ENCODE peak calls at places on chromosomes 3 and 15, in six cellular contexts. Z, C, S, Q, D and H are unnamed samples.

GRCh38 chr15:68997930-68998777 is 16.3 kb upstream of the NOX5 start:
- DNase-seq in Z (no peak), C (no peak), S (no peak), Q (no peak), D (no peak), H (no peak)

GRCh38 chr3:120567370-120568197 is 28.6 kb upstream of the NDUFB4 start:
- DNase-seq in Z (peak), C (no peak), S (no peak), Q (no peak), D (no peak), H (no peak)

GRCh38 chr15:38072507-38073277 is 138.3 kb downstream of the TMCO5A start:
- DNase-seq in Z (peak), C (no peak), S (no peak), Q (peak), D (peak), H (peak)

GRCh38 chr15:90082140-90082713 is 20.0 kb downstream of the IDH2 start:
- DNase-seq in Z (no peak), C (no peak), S (no peak), Q (no peak), D (no peak), H (no peak)

GRCh38 chr3:42182555-42182954 is 83.4 kb downstream of the CCK start:
- DNase-seq in Z (no peak), C (no peak), S (no peak), Q (no peak), D (no peak), H (no peak)

GRCh38 chr3:45496550-45496949 is 98.0 kb upstream of the LIMD1 start:
- DNase-seq in Z (no peak), C (no peak), S (no peak), Q (no peak), D (no peak), H (no peak)

GRCh38 chr3:36707623-36708409 is 56.5 kb downstream of the DCLK3 start:
- DNase-seq in Z (no peak), C (peak), S (no peak), Q (peak), D (no peak), H (no peak)

GRCh38 chr3:42905740-42906084 is 230 bp upstream of the ZNF662 start:
- DNase-seq in Z (no peak), C (no peak), S (no peak), Q (no peak), D (no peak), H (no peak)

GRCh38 chr15:99123706-99124451 is 19.0 kb downstream of the SYNM start:
- DNase-seq in Z (peak), C (peak), S (no peak), Q (peak), D (no peak), H (peak)

GRCh38 chr3:133547432-133548041 is 25.9 kb upstream of the CDV3 start:
- DNase-seq in Z (peak), C (no peak), S (no peak), Q (no peak), D (no peak), H (no peak)

GRCh38 chr3:94596141-94596540 is 533.3 kb downstream of the NSUN3 start:
- DNase-seq in Z (no peak), C (no peak), S (no peak), Q (no peak), D (no peak), H (no peak)

GRCh38 chr3:127536818-127537810 is 53.4 kb downstream of the TPRA1 start:
- DNase-seq in Z (no peak), C (no peak), S (no peak), Q (no peak), D (no peak), H (peak)

GRCh38 chr3:117439812-117440211 is 730.2 kb downstream of the TUSC7 start:
- DNase-seq in Z (peak), C (no peak), S (no peak), Q (no peak), D (no peak), H (peak)

GRCh38 chr15:38085931-38086562 is 151.6 kb downstream of the TMCO5A start:
- DNase-seq in Z (no peak), C (no peak), S (peak), Q (no peak), D (no peak), H (no peak)

DNA sequence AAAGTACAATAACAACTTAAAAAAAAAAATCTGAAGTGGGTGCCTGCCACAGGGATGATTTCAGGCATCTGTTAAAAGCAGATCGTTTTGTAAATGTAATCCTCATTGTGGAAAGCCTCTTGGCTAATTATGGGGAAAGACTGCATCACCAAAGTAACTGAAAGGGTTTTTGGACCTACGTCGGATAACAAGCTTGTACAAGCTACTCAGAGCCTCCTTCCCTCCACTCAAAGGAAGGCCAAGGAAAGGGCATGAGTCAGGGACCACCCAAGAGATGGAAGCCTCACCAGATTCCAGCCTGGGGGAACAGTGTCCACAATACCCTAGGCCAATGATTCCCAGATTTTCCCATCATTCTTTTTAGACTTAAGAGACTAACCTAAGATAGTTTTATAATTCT is 84.3 kb downstream of the ATP1B3 start:
- DNase-seq in Z (no peak), C (no peak), S (no peak), Q (no peak), D (no peak), H (no peak)
- H3K9ac ChIP-seq in Z (no peak), C (no peak), S (no peak), Q (no peak), D (no peak), H (no peak)

GRCh38 chr15:39235084-39235795 is 345.6 kb upstream of the THBS1 start:
- DNase-seq in Z (no peak), C (no peak), S (no peak), Q (no peak), D (no peak), H (no peak)
- TF ChIP-seq ZNF274 in Z (no peak), C (no peak), S (no peak), Q (no peak), D (no peak), H (no peak)

GRCh38 chr3:123416173-123416572 is 32.7 kb downstream of the ADCY5 start:
- DNase-seq in Z (no peak), C (no peak), S (no peak), Q (no peak), D (no peak), H (no peak)
- H3K9ac ChIP-seq in Z (no peak), C (no peak), S (no peak), Q (no peak), D (no peak), H (no peak)

DNA sequence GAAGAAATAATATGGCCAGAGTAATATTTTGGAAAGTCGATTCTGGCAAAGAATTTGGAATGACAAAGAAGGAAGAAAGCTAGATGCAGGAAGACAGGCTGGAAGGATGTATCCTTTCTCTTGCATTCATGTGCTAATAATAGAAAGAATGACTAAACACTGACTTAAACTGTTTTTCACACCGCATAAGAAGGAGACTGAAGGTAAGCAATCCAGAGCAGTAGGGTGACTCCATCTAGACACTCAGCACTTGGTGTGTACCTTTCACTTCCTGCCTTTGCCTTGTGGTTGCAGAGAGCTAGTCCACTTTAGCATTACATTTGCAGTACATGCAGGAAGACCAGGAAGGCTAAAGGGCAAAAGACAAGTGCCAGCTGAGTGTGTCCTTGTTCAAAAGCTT is 234.6 kb downstream of the RBMS3 start:
- DNase-seq in Z (no peak), C (no peak), S (peak), Q (no peak), D (no peak), H (peak)
- TF ChIP-seq ZNF274 in Z (no peak), C (no peak), S (no peak), Q (no peak), D (no peak), H (no peak)